ENCODE peak calls at places on chromosomes 3 and 15, in six cellular contexts. F, I, J, T, P and X are unnamed samples. For H3K9me3, the result is how much of the 10 kb centered on the place peaks cover.

GRCh38 chr3:115436767-115437301 is 186.5 kb upstream of the GAP43 start:
- DNase-seq in F (peak), I (no peak), J (no peak), T (no peak), P (no peak), X (peak)

GRCh38 chr3:185270262-185270955 is 16.6 kb upstream of the EHHADH start:
- DNase-seq in F (no peak), I (no peak), J (peak), T (no peak), P (no peak), X (peak)

GRCh38 chr3:3015472-3016089 is 94.6 kb downstream of the IL5RA start:
- DNase-seq in F (peak), I (no peak), J (peak), T (no peak), P (no peak), X (peak)

GRCh38 chr3:95971573-95971972 is 842.8 kb upstream of the EPHA6 start:
- DNase-seq in F (no peak), I (no peak), J (no peak), T (no peak), P (no peak), X (peak)

GRCh38 chr3:70729845-70730244 is 417.4 kb upstream of the MDFIC2 start:
- DNase-seq in F (no peak), I (no peak), J (no peak), T (no peak), P (no peak), X (peak)

GRCh38 chr3:174951023-174951422 is 91.9 kb downstream of the NAALADL2 start:
- DNase-seq in F (no peak), I (no peak), J (no peak), T (no peak), P (no peak), X (peak)

GRCh38 chr3:110575702-110576101 is 495.9 kb upstream of the NECTIN3 start:
- DNase-seq in F (no peak), I (no peak), J (no peak), T (no peak), P (no peak), X (no peak)

GRCh38 chr3:142935963-142936362 is 27.5 kb downstream of the PAQR9 start:
- DNase-seq in F (no peak), I (no peak), J (no peak), T (no peak), P (no peak), X (no peak)

GRCh38 chr3:170749765-170750477 is 120.1 kb downstream of the RPL22L1 start:
- DNase-seq in F (no peak), I (no peak), J (no peak), T (no peak), P (no peak), X (no peak)

GRCh38 chr3:4814302-4814903 is 164.8 kb upstream of the BHLHE40 start:
- DNase-seq in F (no peak), I (no peak), J (no peak), T (no peak), P (no peak), X (no peak)

GRCh38 chr3:161273589-161274218 is 52.6 kb downstream of the NMD3 start:
- DNase-seq in F (peak), I (no peak), J (peak), T (peak), P (no peak), X (peak)

GRCh38 chr3:197471221-197472010 is 84.4 kb downstream of the BDH1 start:
- DNase-seq in F (no peak), I (no peak), J (no peak), T (no peak), P (peak), X (no peak)

GRCh38 chr3:98573231-98573728 is 20.1 kb downstream of the CPOX start:
- DNase-seq in F (no peak), I (no peak), J (no peak), T (no peak), P (no peak), X (peak)

GRCh38 chr3:50486219-50486888 is 17.1 kb downstream of the CACNA2D2 start:
- DNase-seq in F (no peak), I (no peak), J (no peak), T (no peak), P (no peak), X (no peak)

GRCh38 chr3:122265937-122266336 is 59.1 kb upstream of the CSTA start:
- DNase-seq in F (no peak), I (no peak), J (no peak), T (no peak), P (no peak), X (no peak)

GRCh38 chr3:171317133-171317532 is 143.1 kb downstream of the TNIK start:
- DNase-seq in F (no peak), I (no peak), J (no peak), T (no peak), P (no peak), X (no peak)

GRCh38 chr15:92343869-92344643 is 49.6 kb upstream of the ST8SIA2 start:
- DNase-seq in F (peak), I (no peak), J (no peak), T (no peak), P (no peak), X (no peak)

GRCh38 chr3:52367891-52368880 is 52.1 kb downstream of the DNAH1 start:
- DNase-seq in F (no peak), I (no peak), J (no peak), T (no peak), P (no peak), X (no peak)

GRCh38 chr3:135311699-135312098 is 516.6 kb downstream of the EPHB1 start:
- DNase-seq in F (no peak), I (no peak), J (no peak), T (no peak), P (no peak), X (no peak)

GRCh38 chr3:33438284-33438668 is 1.9 kb downstream of the UBP1 start:
- DNase-seq in F (no peak), I (no peak), J (peak), T (peak), P (no peak), X (peak)

GRCh38 chr3:33034601-33035000 is 62.3 kb downstream of the GLB1 start:
- DNase-seq in F (no peak), I (no peak), J (no peak), T (no peak), P (no peak), X (no peak)

GRCh38 chr3:8629151-8630021 is 15.2 kb downstream of the SSUH2 start:
- DNase-seq in F (no peak), I (peak), J (no peak), T (no peak), P (no peak), X (peak)

GRCh38 chr3:58585005-58585786 is 8.0 kb upstream of the FAM107A start:
- DNase-seq in F (peak), I (peak), J (peak), T (peak), P (peak), X (peak)

GRCh38 chr3:31086698-31087097 is 192.2 kb upstream of the GADL1 start:
- DNase-seq in F (no peak), I (peak), J (no peak), T (peak), P (no peak), X (no peak)

GRCh38 chr3:8069981-8070380 is 431.6 kb upstream of the LMCD1 start:
- DNase-seq in F (no peak), I (no peak), J (no peak), T (no peak), P (no peak), X (no peak)

GRCh38 chr15:96183927-96184266 is 146.6 kb upstream of the NR2F2 start:
- DNase-seq in F (no peak), I (no peak), J (no peak), T (no peak), P (no peak), X (no peak)

GRCh38 chr3:49133226-49133951 is 539 bp upstream of the LAMB2 start:
- DNase-seq in F (peak), I (peak), J (peak), T (peak), P (peak), X (peak)

GRCh38 chr15:83837946-83838571 is 184.1 kb downstream of the ADAMTSL3 start:
- DNase-seq in F (peak), I (peak), J (peak), T (peak), P (peak), X (no peak)

GRCh38 chr3:4584537-4585249 is 91.5 kb downstream of the ITPR1 start:
- DNase-seq in F (no peak), I (no peak), J (no peak), T (no peak), P (peak), X (no peak)

GRCh38 chr3:71304684-71305083 is 278.8 kb downstream of the FOXP1 start:
- DNase-seq in F (no peak), I (no peak), J (peak), T (peak), P (no peak), X (peak)

GRCh38 chr3:81043660-81044199 is 717.7 kb downstream of the GBE1 start:
- DNase-seq in F (no peak), I (no peak), J (no peak), T (no peak), P (no peak), X (no peak)

GRCh38 chr3:106157411-106157810 is 288.6 kb upstream of the CBLB start:
- DNase-seq in F (no peak), I (no peak), J (no peak), T (no peak), P (no peak), X (no peak)

GRCh38 chr3:186166491-186167288 is 57.8 kb upstream of the ETV5 start:
- DNase-seq in F (no peak), I (no peak), J (no peak), T (no peak), P (no peak), X (no peak)

GRCh38 chr3:5258526-5258925 is 71.0 kb downstream of the EDEM1 start:
- DNase-seq in F (no peak), I (no peak), J (no peak), T (no peak), P (no peak), X (no peak)

GRCh38 chr3:181887685-181888084 is 176.0 kb downstream of the SOX2 start:
- DNase-seq in F (no peak), I (no peak), J (no peak), T (no peak), P (no peak), X (no peak)

GRCh38 chr3:151838574-151839312 is 24.8 kb downstream of the AADAC start:
- DNase-seq in F (peak), I (peak), J (peak), T (peak), P (no peak), X (peak)

GRCh38 chr3:36701903-36702374 is 62.4 kb downstream of the DCLK3 start:
- DNase-seq in F (no peak), I (no peak), J (no peak), T (no peak), P (no peak), X (no peak)

GRCh38 chr3:120177151-120177550 is 82.9 kb upstream of the GSK3B start:
- DNase-seq in F (peak), I (no peak), J (peak), T (peak), P (no peak), X (peak)

DNA sequence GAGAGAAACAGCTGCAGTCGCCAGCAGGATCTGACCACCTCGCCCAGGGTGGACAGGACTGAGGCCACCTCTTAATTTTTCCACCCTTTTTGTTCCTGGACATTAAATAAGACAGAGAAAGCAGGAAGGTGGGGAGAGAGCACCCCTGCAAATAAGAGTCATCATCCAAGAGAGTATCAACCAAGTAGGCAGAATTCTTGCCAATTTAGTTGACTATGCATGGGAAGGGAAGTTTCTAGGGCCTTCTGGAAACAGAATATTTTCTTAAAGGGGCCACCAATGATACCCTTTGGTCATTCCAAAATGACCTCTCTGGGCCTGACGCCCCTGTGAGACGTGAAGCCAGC is 136.2 kb downstream of the TJP1 start:
- DNase-seq in F (no peak), I (no peak), J (no peak), T (no peak), P (no peak), X (no peak)
- H3K9me3 ChIP-seq in F (under half), I (under half), J (under half), T (under half), P (under half), X (under half)

GRCh38 chr3:69197922-69198540 is 75.6 kb upstream of the LMOD3 start:
- DNase-seq in F (no peak), I (no peak), J (no peak), T (no peak), P (no peak), X (no peak)

GRCh38 chr3:69201658-69202057 is 79.3 kb upstream of the LMOD3 start:
- DNase-seq in F (no peak), I (peak), J (no peak), T (no peak), P (no peak), X (no peak)

GRCh38 chr3:69200384-69201068 is 78.1 kb upstream of the LMOD3 start:
- DNase-seq in F (no peak), I (peak), J (peak), T (peak), P (no peak), X (peak)

GRCh38 chr3:69197455-69197854 is 75.1 kb upstream of the LMOD3 start:
- DNase-seq in F (no peak), I (no peak), J (no peak), T (no peak), P (no peak), X (no peak)

GRCh38 chr3:69199942-69200341 is 77.5 kb upstream of the LMOD3 start:
- DNase-seq in F (no peak), I (no peak), J (no peak), T (no peak), P (no peak), X (no peak)
- H3K9me3 ChIP-seq in F (under half), I (under half), J (under half), T (under half), P (under half), X (under half)

DNA sequence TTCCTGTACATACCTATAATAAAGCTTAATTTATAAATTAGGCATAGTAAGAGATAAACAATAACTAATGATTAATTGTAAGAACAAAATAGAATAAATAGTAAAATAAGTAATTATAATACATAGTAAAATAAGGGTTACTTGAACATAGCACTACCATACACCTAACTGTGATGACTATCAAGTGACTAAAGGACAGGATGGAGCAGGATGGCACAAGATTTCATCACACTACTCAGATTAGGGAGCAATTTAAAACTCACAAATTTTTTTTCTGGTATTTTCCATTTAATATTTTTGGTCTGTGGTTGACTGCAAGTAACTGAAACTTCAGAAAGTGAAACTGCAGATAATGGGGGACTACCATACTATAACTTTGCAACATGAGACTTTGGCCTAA is 14.8 kb downstream of the RFX7 start:
- DNase-seq in F (no peak), I (no peak), J (no peak), T (no peak), P (no peak), X (no peak)
- H3K9me3 ChIP-seq in F (half or more), I (under half), J (under half), T (under half), P (under half), X (under half)

DNA sequence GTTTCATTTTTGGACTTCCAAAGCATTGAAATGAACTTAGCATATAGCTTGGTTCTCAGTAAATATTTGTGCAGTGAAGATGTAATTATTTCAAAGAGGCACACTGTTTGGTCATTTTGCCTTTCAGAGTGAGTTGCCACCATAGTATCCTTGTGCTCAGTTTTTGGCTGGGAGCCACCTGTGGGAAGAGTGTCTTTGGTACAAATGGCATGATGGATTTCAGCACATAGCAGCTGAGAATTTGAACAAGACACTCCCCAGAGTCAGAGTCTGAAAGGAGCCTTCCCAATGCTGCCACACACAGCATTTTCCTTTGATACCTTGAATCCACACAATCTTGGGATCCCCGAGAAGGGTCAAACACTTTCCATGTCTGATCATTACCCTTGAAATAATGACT is 897.2 kb upstream of the ARPP21 start:
- DNase-seq in F (no peak), I (no peak), J (no peak), T (no peak), P (no peak), X (no peak)
- H3K9me3 ChIP-seq in F (under half), I (under half), J (under half), T (under half), P (under half), X (under half)

DNA sequence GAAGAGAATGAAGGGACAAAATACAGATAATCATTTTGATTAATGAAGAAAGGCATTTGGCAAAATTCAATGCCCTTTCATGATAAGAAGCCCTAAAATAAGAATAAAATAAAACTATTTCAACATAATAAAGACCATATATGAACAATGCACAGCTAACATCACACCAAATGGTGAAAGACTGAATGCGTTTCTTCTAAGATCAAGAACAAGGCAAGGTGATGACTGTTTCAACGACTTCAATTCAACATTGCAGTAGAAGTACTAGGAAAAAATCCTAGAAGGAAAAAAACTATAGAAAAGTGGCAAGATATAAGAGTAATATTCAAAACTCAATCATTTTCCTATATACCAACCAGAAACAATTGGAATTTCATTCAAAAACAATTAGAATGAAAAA is 280.1 kb upstream of the GRM7 start:
- DNase-seq in F (no peak), I (no peak), J (peak), T (no peak), P (no peak), X (no peak)
- H3K9me3 ChIP-seq in F (under half), I (under half), J (under half), T (under half), P (under half), X (under half)

DNA sequence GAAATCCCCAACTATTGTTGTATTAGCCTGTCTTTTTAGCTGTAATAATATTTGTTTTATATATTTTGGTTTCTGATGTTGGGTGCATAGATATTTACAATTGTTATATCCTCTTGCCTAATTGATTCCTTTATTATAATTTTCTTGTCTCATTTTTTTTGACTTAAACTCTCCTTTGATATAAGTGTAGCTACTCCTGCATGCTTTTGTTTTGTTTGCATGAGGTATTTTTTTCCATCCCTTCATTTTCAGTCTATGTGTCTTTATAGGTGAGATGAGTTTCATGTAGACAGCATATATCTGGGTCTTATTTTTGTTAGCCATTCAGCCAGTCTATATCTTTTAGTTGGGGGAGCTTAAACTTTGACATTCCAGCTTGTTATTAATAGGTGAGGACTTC is 37.4 kb downstream of the FAIM start:
- DNase-seq in F (no peak), I (no peak), J (no peak), T (no peak), P (no peak), X (no peak)
- H3K9me3 ChIP-seq in F (under half), I (under half), J (under half), T (under half), P (under half), X (under half)